ENCODE peak calls at places on chromosome 6, in four cellular contexts. W is adrenal gland, M is heart left ventricle, K is Peyer's patch. T is an unnamed sample. For H3K4me1, the result is how much of the 10 kb centered on the place peaks cover.

GRCh38 chr6:111871725-111872520 is 1.3 kb downstream of the FYN start:
- DNase-seq in W (peak), M (peak), K (peak), T (no peak)

GRCh38 chr6:134175532-134176282 is 123.3 kb upstream of the SLC2A12 start:
- DNase-seq in W (peak), M (peak), K (peak), T (peak)

GRCh38 chr6:6559994-6560393 is 28.5 kb upstream of the LY86 start:
- DNase-seq in W (no peak), M (no peak), K (no peak), T (no peak)

GRCh38 chr6:80215063-80215462 is 108.6 kb downstream of the BCKDHB start:
- DNase-seq in W (no peak), M (no peak), K (no peak), T (no peak)

GRCh38 chr6:82906489-82906888 is 159.2 kb downstream of the UBE3D start:
- DNase-seq in W (no peak), M (no peak), K (no peak), T (no peak)

GRCh38 chr6:80196914-80197313 is 90.4 kb downstream of the BCKDHB start:
- DNase-seq in W (no peak), M (no peak), K (no peak), T (no peak)

GRCh38 chr6:44054635-44055559 is 72.4 kb downstream of the MRPL14 start:
- DNase-seq in W (no peak), M (no peak), K (no peak), T (no peak)

GRCh38 chr6:168071620-168072019 is 7.4 kb downstream of the FRMD1 start:
- DNase-seq in W (no peak), M (no peak), K (no peak), T (no peak)

GRCh38 chr6:169204167-169204566 is 49.5 kb downstream of the THBS2 start:
- DNase-seq in W (no peak), M (no peak), K (no peak), T (no peak)

GRCh38 chr6:170034294-170034693 is 256.6 kb downstream of the DLL1 start:
- DNase-seq in W (no peak), M (no peak), K (no peak), T (peak)

GRCh38 chr6:3746119-3746691 is 5.3 kb downstream of the PXDC1 start:
- DNase-seq in W (no peak), M (no peak), K (peak), T (no peak)

GRCh38 chr6:136014454-136015421 is 163.2 kb downstream of the PDE7B start:
- DNase-seq in W (no peak), M (no peak), K (no peak), T (no peak)

GRCh38 chr6:61809004-61809595 is 476.9 kb downstream of the KHDRBS2 start:
- DNase-seq in W (peak), M (no peak), K (no peak), T (no peak)

GRCh38 chr6:8059129-8059528 is 5.1 kb downstream of the BLOC1S5 start:
- DNase-seq in W (no peak), M (no peak), K (no peak), T (no peak)

GRCh38 chr6:32944265-32944664 is 3.4 kb upstream of the HLA-DMB start:
- DNase-seq in W (no peak), M (no peak), K (peak), T (no peak)

GRCh38 chr6:24334285-24334684 is 23.6 kb downstream of the DCDC2 start:
- DNase-seq in W (no peak), M (no peak), K (no peak), T (no peak)

GRCh38 chr6:31734703-31735500 is 1.4 kb downstream of the CLIC1 start:
- DNase-seq in W (peak), M (peak), K (peak), T (peak)

GRCh38 chr6:82277686-82278085 is 30.1 kb upstream of the IBTK start:
- DNase-seq in W (no peak), M (no peak), K (no peak), T (no peak)

GRCh38 chr6:143583542-143584330 is 72.2 kb upstream of the FUCA2 start:
- DNase-seq in W (no peak), M (no peak), K (no peak), T (no peak)

GRCh38 chr6:138597336-138597735 is 98.0 kb upstream of the NHSL1 start:
- DNase-seq in W (no peak), M (no peak), K (no peak), T (no peak)

GRCh38 chr6:108621117-108621516 is 60.4 kb downstream of the FOXO3 start:
- DNase-seq in W (peak), M (no peak), K (no peak), T (no peak)

GRCh38 chr6:35842381-35842780 is 37.2 kb downstream of the LHFPL5 start:
- DNase-seq in W (no peak), M (no peak), K (no peak), T (no peak)

GRCh38 chr6:90530882-90531281 is 56.0 kb downstream of the MAP3K7 start:
- DNase-seq in W (no peak), M (no peak), K (no peak), T (no peak)

GRCh38 chr6:119985952-119986736 is 636.6 kb upstream of the MAN1A1 start:
- DNase-seq in W (no peak), M (no peak), K (no peak), T (no peak)

GRCh38 chr6:157151989-157152388 is 171.3 kb downstream of the TMEM242 start:
- DNase-seq in W (no peak), M (no peak), K (no peak), T (no peak)

GRCh38 chr6:147693185-147693584 is 184.7 kb downstream of the SAMD5 start:
- DNase-seq in W (no peak), M (no peak), K (no peak), T (no peak)

GRCh38 chr6:143060806-143061596 is at the start of gene AIG1:
- DNase-seq in W (peak), M (peak), K (peak), T (peak)

GRCh38 chr6:143451531-143451930 is 926 bp downstream of the PEX3 start:
- DNase-seq in W (no peak), M (no peak), K (no peak), T (no peak)

GRCh38 chr6:142985286-142985685 is 40.3 kb upstream of the HIVEP2 start:
- DNase-seq in W (no peak), M (no peak), K (no peak), T (no peak)

GRCh38 chr6:30518505-30518850 is 29.2 kb downstream of the HLA-E start:
- DNase-seq in W (no peak), M (no peak), K (no peak), T (no peak)

GRCh38 chr6:11413728-11414127 is 123.8 kb upstream of the TMEM170B start:
- DNase-seq in W (no peak), M (no peak), K (no peak), T (no peak)

GRCh38 chr6:11412616-11413015 is 124.9 kb upstream of the TMEM170B start:
- DNase-seq in W (no peak), M (no peak), K (no peak), T (no peak)

GRCh38 chr6:11416936-11417576 is 120.5 kb upstream of the TMEM170B start:
- DNase-seq in W (no peak), M (no peak), K (no peak), T (no peak)

GRCh38 chr6:11413112-11413687 is 124.3 kb upstream of the TMEM170B start:
- DNase-seq in W (no peak), M (no peak), K (no peak), T (no peak)

DNA sequence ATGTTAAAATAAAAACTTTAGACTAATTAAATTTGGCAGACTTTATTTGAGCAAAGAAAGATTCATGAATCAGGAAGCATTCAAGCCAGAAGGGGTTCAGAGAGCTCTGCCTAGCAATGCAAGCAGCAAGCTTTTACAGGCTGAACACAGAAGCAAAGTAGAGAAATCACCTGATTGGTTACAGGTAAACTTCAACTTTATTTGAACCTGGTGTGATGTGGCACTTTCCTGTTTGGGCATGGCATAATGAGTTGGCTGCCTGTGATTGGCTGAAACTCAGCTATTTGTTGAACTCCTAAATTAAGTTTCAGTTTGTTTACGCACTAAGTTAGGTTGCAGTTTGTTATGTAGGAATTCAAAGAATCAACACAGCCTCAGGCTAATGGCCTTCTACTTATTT is 123.0 kb upstream of the TMEM170B start:
- DNase-seq in W (no peak), M (no peak), K (no peak), T (no peak)
- TF ChIP-seq POLR2A in W (no peak), M (no peak), K (no peak), T (no peak)

DNA sequence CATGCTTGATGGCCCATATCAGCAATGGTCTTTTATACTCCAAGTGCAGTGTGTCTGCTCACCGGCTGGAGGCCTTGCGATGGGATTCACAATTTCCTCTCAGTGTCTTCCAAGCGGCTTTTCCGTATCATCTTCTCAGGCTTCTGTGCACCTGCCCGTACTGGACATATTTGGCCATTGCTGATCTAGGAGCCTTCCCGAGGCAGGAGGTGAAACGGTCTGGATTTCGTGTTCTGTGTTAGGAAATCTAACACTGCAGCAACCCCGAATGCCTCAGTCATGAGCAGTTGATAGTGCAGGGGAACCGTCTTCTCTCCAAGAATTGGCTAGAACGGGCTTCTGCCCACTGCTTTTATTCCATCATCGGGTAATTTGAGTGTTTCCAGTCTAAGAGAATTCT is 60.5 kb downstream of the PPP1R14C start:
- DNase-seq in W (no peak), M (no peak), K (no peak), T (no peak)
- H3K4me1 ChIP-seq in W (under half), M (under half), K (under half), T (under half)

DNA sequence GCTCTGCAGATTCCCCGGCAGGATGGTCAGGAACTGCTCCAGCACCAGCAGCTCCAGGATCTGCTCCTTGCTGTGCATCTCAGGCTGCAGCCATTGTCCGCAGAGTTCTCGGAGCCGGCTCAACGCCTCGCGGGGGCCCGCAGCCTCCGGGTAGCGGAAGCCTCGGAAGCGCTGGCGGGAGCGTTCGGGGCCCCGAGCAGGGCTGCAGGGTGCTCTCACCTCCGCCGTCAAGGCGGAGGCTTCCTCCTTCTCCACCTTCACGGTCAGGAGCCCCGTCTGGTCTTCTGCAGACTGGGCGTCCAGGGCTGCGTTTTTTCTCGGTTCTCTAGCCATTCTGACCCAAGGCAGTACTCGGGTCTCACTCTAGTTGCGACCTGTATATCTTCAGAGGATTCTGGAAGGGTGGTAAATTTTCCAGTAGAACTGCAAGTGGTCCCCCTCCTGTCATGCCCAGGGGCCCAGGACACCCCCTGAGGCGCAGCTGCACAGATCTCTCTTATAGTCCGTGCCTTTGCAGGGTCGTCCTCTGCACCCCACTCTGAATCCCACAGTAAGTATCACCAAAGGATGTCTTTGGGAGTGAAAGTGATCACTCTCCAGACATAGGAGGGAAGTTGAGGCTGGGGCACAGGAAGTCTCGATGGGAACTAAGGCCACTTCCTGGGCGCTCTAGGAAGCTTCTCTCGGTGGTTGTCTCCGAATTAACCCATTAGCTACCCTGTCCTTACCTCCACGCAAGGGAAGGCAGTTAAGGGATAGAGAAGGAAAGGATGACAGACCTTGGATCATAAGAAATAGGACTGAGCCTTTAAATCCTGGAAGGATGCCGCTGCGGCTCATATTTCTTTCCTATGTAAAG is at the start of gene ZKSCAN4:
- DNase-seq in W (peak), M (peak), K (peak), T (no peak)
- TF ChIP-seq POLR2A in W (no peak), M (no peak), K (no peak), T (no peak)

GRCh38 chr6:36925809-36926208 is 28.7 kb upstream of the PI16 start:
- DNase-seq in W (no peak), M (no peak), K (no peak), T (no peak)

GRCh38 chr6:36927114-36927513 is 27.4 kb upstream of the PI16 start:
- DNase-seq in W (no peak), M (no peak), K (no peak), T (no peak)

GRCh38 chr6:36927691-36928546 is 26.6 kb upstream of the PI16 start:
- DNase-seq in W (peak), M (no peak), K (no peak), T (no peak)

GRCh38 chr6:36928547-36928918 is 26.0 kb upstream of the PI16 start:
- DNase-seq in W (no peak), M (no peak), K (no peak), T (no peak)

DNA sequence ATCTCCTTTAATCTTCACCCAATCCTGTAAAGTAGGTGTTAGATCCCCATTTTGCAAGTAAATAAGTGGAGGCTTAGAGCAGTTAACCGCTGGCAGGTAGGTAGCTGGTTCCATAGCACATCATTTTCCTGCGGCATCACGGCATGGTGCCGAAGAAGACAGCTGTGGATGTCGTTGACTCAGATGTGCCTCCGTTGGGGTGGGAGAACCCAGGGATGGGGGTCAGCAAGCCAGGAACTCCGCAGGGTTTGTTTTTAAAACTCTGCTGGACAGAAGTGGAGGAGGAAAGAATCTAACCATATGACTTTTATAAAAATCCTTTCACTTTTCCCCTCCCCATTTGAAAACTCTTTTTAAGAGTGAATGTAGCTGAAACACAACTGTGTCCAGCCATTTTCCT is 27.8 kb upstream of the PI16 start:
- DNase-seq in W (no peak), M (no peak), K (no peak), T (no peak)
- H3K4me1 ChIP-seq in W (under half), M (under half), K (under half), T (under half)